ENCODE peak calls at places on chromosomes 16 and 17, in ten cellular contexts. R is neural crest cell; U is foreskin keratinocyte; P is activated CD4-positive, alpha-beta T cell treated with anti-CD3 and anti-CD28 coated beads, Interleukin-2, amount 50 U/mL, for 1 hour; K is iPS-NIHi11; F is epithelial cell of prostate; X is sigmoid colon; S is AG10803; O is HEK293T; V is C1 segment of cervical spinal cord. J is an unnamed sample.

GRCh38 chr17:73285916-73286862 is 24.5 kb upstream of the CPSF4L start:
- DNase-seq in K (no peak), P (no peak), R (no peak), F (no peak), V (no peak), O (no peak), X (no peak), S (no peak), U (no peak), J (no peak)

GRCh38 chr16:22641030-22641671 is 130.5 kb downstream of the NPIPB5 start:
- DNase-seq in U (no peak), R (no peak), P (no peak), K (peak), S (peak), O (no peak), F (no peak), V (no peak), X (no peak), J (no peak)

GRCh38 chr17:47274319-47275069 is 20.9 kb downstream of the ITGB3 start:
- DNase-seq in V (no peak), S (no peak), X (peak), F (no peak), O (no peak), P (no peak), U (no peak), K (no peak), R (no peak), J (no peak)

GRCh38 chr17:44636562-44636961 is 19.7 kb upstream of the MEIOC start:
- DNase-seq in O (no peak), R (no peak), K (no peak), P (no peak), X (no peak), V (no peak), U (no peak), S (peak), F (no peak), J (peak)

GRCh38 chr17:62950067-62950466 is 16.0 kb upstream of the TANC2 start:
- DNase-seq in F (no peak), R (no peak), K (peak), X (no peak), P (no peak), V (no peak), S (peak), O (peak), U (no peak), J (no peak)

GRCh38 chr16:10678655-10679054 is 16.1 kb downstream of the TEKT5 start:
- DNase-seq in R (no peak), U (no peak), P (no peak), X (no peak), F (no peak), K (peak), S (no peak), V (no peak), O (no peak), J (peak)

GRCh38 chr16:85733839-85734170 is 17.1 kb downstream of the C16orf74 start:
- DNase-seq in K (peak), O (no peak), F (no peak), X (no peak), U (no peak), P (no peak), R (peak), V (no peak), S (no peak), J (peak)

GRCh38 chr17:12046786-12047185 is 26.1 kb downstream of the MAP2K4 start:
- DNase-seq in P (no peak), X (no peak), U (no peak), O (no peak), F (no peak), R (no peak), V (no peak), K (peak), S (no peak), J (no peak)

GRCh38 chr17:19554393-19554792 is 20.7 kb downstream of the SLC47A1 start:
- DNase-seq in P (no peak), V (no peak), R (no peak), K (no peak), O (no peak), F (no peak), X (no peak), S (no peak), U (no peak), J (no peak)

GRCh38 chr16:65909310-65910050 is 457.0 kb upstream of the CDH5 start:
- DNase-seq in S (no peak), U (no peak), X (no peak), F (peak), O (no peak), P (no peak), V (no peak), R (no peak), K (no peak), J (no peak)

GRCh38 chr17:45171338-45172231 is 9.9 kb downstream of the HEXIM2 start:
- DNase-seq in V (no peak), K (peak), U (peak), X (peak), P (no peak), R (no peak), S (peak), O (no peak), F (peak), J (peak)

GRCh38 chr17:63075969-63076368 is 109.9 kb downstream of the TANC2 start:
- DNase-seq in K (no peak), V (no peak), S (no peak), R (no peak), P (no peak), X (no peak), U (no peak), F (no peak), O (no peak), J (no peak)

GRCh38 chr17:75268931-75269330 is 2.1 kb downstream of the MIF4GD start:
- DNase-seq in O (no peak), K (no peak), P (no peak), V (no peak), S (no peak), F (no peak), U (no peak), X (no peak), R (no peak), J (no peak)

GRCh38 chr17:65085397-65085796 is 28.9 kb upstream of the GNA13 start:
- DNase-seq in V (no peak), R (no peak), S (no peak), U (no peak), O (no peak), K (no peak), P (no peak), F (no peak), X (no peak), J (no peak)

J was measured in retina.